ENCODE peak calls at places on chromosome 11, in ten cellular contexts. M is A549, Z is fibroblast of pulmonary artery, I is fibroblast of mammary gland, T is BJ, C is psoas muscle, J is pancreas, O is choroid plexus epithelial cell, R is stomach, Y is tibial nerve. V is an unnamed sample.

GRCh38 chr11:67665537-67666302 is 8.7 kb downstream of the ALDH3B2 start:
- DNase-seq in C (no peak), M (no peak), Z (no peak), Y (no peak), J (no peak), R (peak; percentile 78), I (no peak), O (no peak), T (no peak), V (no peak)

GRCh38 chr11:5246772-5247478 is 2.7 kb downstream of the HBG1 start:
- DNase-seq in Y (no peak), M (no peak), I (no peak), T (no peak), Z (no peak), J (no peak), O (no peak), C (no peak), R (no peak), V (no peak)

GRCh38 chr11:122659676-122660571 is 4.4 kb downstream of the UBASH3B start:
- DNase-seq in J (no peak), M (no peak), I (no peak), C (no peak), Y (no peak), O (no peak), T (no peak), R (no peak), Z (no peak), V (no peak)

GRCh38 chr11:47152126-47152952 is 24.3 kb downstream of the ARFGAP2 start:
- DNase-seq in O (peak; percentile 40), M (no peak), Z (no peak), J (no peak), R (no peak), I (no peak), C (no peak), Y (no peak), T (no peak), V (no peak)

GRCh38 chr11:59207988-59208432 is 4.7 kb downstream of the MPEG1 start:
- DNase-seq in Y (no peak), C (no peak), J (peak; percentile 32), I (peak; percentile 70), R (peak; percentile 51), T (peak; percentile 39), O (peak; percentile 86), Z (peak; percentile 78), M (peak; percentile 17), V (peak; percentile 59)

GRCh38 chr11:117856252-117856651 is 20.2 kb downstream of the FXYD6 start:
- DNase-seq in I (no peak), T (no peak), M (no peak), O (no peak), Z (no peak), R (peak; percentile 11), Y (no peak), C (no peak), J (no peak), V (no peak)

GRCh38 chr11:65452806-65453490 is 30.4 kb downstream of the NEAT1 start:
- DNase-seq in I (peak; percentile 96), J (peak; percentile 12), O (peak; percentile 68), Y (peak; percentile 14), C (peak; percentile 37), R (no peak), M (no peak), T (peak; percentile 78), Z (peak; percentile 88), V (peak; percentile 93)

GRCh38 chr11:132056689-132057088 is 686.3 kb downstream of the NTM start:
- DNase-seq in Z (peak; percentile 72), T (no peak), M (no peak), J (no peak), C (no peak), O (peak; percentile 72), R (no peak), Y (no peak), I (peak; percentile 70), V (peak; percentile 82)

GRCh38 chr11:127411283-127411682 is 410.7 kb upstream of the KIRREL3 start:
- DNase-seq in O (no peak), Z (no peak), C (no peak), I (no peak), J (no peak), T (no peak), Y (no peak), R (no peak), M (no peak), V (no peak)

GRCh38 chr11:127412722-127413121 is 412.2 kb upstream of the KIRREL3 start:
- DNase-seq in I (no peak), T (no peak), Y (no peak), J (no peak), M (no peak), O (no peak), Z (no peak), C (no peak), R (no peak), V (no peak)

GRCh38 chr11:127412234-127412633 is 411.7 kb upstream of the KIRREL3 start:
- DNase-seq in M (no peak), R (no peak), J (no peak), T (no peak), Y (no peak), I (no peak), C (no peak), O (no peak), Z (no peak), V (no peak)
- TF ChIP-seq CTCF in M (no peak), R (no peak), J (no peak), T (no peak), Y (no peak), I (no peak), C (no peak), O (no peak), Z (no peak), V (no peak)

GRCh38 chr11:9004310-9004945 is 627 bp upstream of the NRIP3 start:
- DNase-seq in R (no peak), Z (no peak), C (peak; percentile 31), O (no peak), T (no peak), Y (no peak), I (no peak), M (no peak), J (peak; percentile 21), V (no peak)

GRCh38 chr11:9001736-9002135 is 2.1 kb downstream of the NRIP3 start:
- DNase-seq in J (no peak), R (no peak), O (peak; percentile 74), C (no peak), M (no peak), I (peak; percentile 85), T (no peak), Z (peak; percentile 75), Y (no peak), V (peak; percentile 80)

GRCh38 chr11:9002920-9003572 is 755 bp downstream of the NRIP3 start:
- DNase-seq in M (no peak), O (no peak), Y (no peak), T (no peak), C (no peak), I (no peak), R (no peak), J (no peak), Z (no peak), V (no peak)

GRCh38 chr11:9003573-9004309 is at the start of gene NRIP3:
- DNase-seq in C (peak; percentile 76), T (no peak), Z (peak; percentile 55), R (peak; percentile 81), Y (peak; percentile 41), O (peak; percentile 59), I (peak; percentile 30), J (peak; percentile 55), M (peak; percentile 43), V (peak; percentile 58)

DNA sequence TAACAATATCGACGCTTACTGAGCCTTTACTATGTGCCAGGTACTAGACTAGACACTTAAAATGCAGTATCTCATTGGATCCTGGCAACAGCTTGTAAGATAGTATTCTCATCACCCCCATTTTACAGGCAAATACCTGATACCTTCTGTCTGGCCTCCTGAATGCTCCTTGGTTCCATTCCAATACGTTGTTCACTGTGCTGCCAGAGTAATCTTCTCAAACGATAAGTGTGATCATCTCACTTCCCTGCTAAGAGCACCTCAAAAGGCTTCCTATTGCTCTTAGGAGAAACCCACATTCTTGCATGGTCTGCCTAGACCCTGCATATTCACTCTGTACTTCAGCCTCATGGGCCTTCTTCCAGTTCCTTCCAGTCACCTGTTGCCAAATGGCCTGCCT is 1.3 kb upstream of the NRIP3 start:
- DNase-seq in C (no peak), J (no peak), Z (no peak), M (no peak), O (no peak), Y (no peak), T (no peak), I (no peak), R (no peak), V (no peak)
- H3K4me3 ChIP-seq in C (no peak overlapping the region), J (no peak overlapping the region), Z (no peak overlapping the region), M (no peak overlapping the region), O (no peak overlapping the region), Y (no peak overlapping the region), T (no peak overlapping the region), I (no peak overlapping the region), R (no peak overlapping the region), V (no peak overlapping the region)

DNA sequence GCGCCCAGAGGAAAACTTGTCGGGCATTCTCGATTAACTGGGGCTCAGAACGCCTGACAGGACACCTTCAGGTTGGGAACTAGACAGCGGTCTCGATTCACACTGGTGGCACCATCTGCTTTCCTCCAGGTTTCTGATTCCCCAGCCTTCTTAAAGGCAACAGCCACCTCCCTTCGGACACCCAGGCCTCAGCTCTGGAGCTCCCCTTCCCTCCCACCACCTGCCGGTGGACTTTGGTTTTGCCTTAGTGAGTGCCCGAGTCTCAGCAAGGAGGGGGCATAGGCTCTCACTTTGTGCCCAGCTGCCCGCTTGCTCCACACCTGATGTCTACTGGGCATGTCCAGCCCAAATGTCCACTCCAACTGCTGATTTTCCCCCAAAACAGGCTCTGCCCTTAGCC is 110.4 kb upstream of the PARVA start:
- DNase-seq in C (no peak), J (no peak), R (no peak), Y (no peak), Z (no peak), T (no peak), O (no peak), I (no peak), M (no peak), V (no peak)
- TF ChIP-seq CTCF in C (no peak), J (no peak), R (no peak), Y (no peak), Z (no peak), T (no peak), O (no peak), I (peak; percentile 9), M (no peak), V (no peak)

GRCh38 chr11:62882428-62882742 is 1.7 kb downstream of the SLC3A2 start:
- DNase-seq in O (no peak), I (no peak), R (no peak), C (no peak), Y (no peak), M (no peak), T (no peak), J (no peak), Z (no peak), V (no peak)

GRCh38 chr11:62881579-62882427 is 1.1 kb downstream of the SLC3A2 start:
- DNase-seq in C (peak; percentile 96), O (peak; percentile 98), J (peak; percentile 95), Y (peak; percentile 89), T (peak; percentile 87), R (peak; percentile 94), Z (peak; percentile 98), I (peak; percentile 96), M (peak; percentile 97), V (peak; percentile 98)

GRCh38 chr11:62885137-62885536 is 4.4 kb downstream of the SLC3A2 start:
- DNase-seq in O (no peak), C (no peak), Y (no peak), Z (no peak), J (no peak), M (no peak), I (no peak), T (no peak), R (no peak), V (no peak)

GRCh38 chr11:62882811-62883496 is 2.3 kb downstream of the SLC3A2 start:
- DNase-seq in J (no peak), M (no peak), I (no peak), Y (no peak), R (no peak), T (no peak), C (no peak), Z (no peak), O (no peak), V (no peak)

DNA sequence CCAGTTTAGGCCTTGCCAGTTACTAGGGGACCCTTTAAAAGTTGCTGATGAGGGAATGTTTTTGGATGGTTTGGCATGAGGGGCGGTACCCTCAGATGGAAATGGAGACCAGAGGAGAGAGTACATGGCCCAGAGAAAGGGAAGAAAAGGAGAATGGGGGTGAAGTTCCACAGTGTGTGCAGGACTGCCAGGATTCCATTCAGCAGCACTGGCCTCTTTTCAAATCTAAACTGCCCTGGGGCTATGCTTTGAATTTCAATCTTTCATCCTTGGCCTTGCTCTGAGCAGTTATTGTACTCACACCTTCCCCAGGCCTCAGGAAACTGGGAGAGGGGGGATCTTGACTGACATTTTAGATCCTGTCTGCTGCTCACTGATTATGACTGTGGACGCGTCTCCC is 3.0 kb downstream of the SLC3A2 start:
- DNase-seq in C (no peak), R (no peak), I (no peak), J (no peak), M (no peak), T (no peak), Z (no peak), Y (no peak), O (no peak), V (no peak)
- H3K4me3 ChIP-seq in C (peak overlapping the region; percentile 99), R (peak overlapping the region; percentile 79), I (peak overlapping the region; percentile 98), J (peak overlapping the region; percentile 80), M (peak overlapping the region; percentile 89), T (peak overlapping the region; percentile 98), Z (peak overlapping the region; percentile 74), Y (no peak overlapping the region), O (peak overlapping the region; percentile 100), V (peak overlapping the region; percentile 100)

V was measured in AG10803.